ENCODE peak calls at places on chromosomes 7 and 10, in five cellular contexts. T is retinal pigment epithelial cell, O is BJ, K is AG10803, G is fibroblast of pulmonary artery. U is an unnamed sample.

GRCh38 chr7:2522780-2523433 is 3.3 kb downstream of the LFNG start:
- DNase-seq in T (no peak), O (no peak), K (peak), G (peak), U (peak)

GRCh38 chr10:77877461-77878344 is 48.9 kb downstream of the DLG5 start:
- DNase-seq in T (no peak), O (no peak), K (peak), G (peak), U (peak)

GRCh38 chr10:103678104-103678526 is 177.3 kb downstream of the SH3PXD2A start:
- DNase-seq in T (peak), O (peak), K (peak), G (peak), U (peak)

GRCh38 chr7:157550300-157551275 is 213.8 kb downstream of the DNAJB6 start:
- DNase-seq in T (no peak), O (no peak), K (no peak), G (no peak), U (no peak)

GRCh38 chr10:110498087-110498981 is 627 bp downstream of the DUSP5 start:
- DNase-seq in T (no peak), O (no peak), K (peak), G (peak), U (peak)

GRCh38 chr7:158073845-158074840 is 513.5 kb downstream of the PTPRN2 start:
- DNase-seq in T (no peak), O (no peak), K (no peak), G (no peak), U (no peak)

GRCh38 chr7:98034044-98035035 is 44.3 kb upstream of the OCM2 start:
- DNase-seq in T (no peak), O (no peak), K (no peak), G (no peak), U (no peak)

GRCh38 chr10:52923520-52923919 is 150.9 kb upstream of the MBL2 start:
- DNase-seq in T (no peak), O (no peak), K (no peak), G (no peak), U (no peak)

GRCh38 chr7:134565643-134566136 is 16.8 kb downstream of the AKR1B15 start:
- DNase-seq in T (no peak), O (no peak), K (peak), G (peak), U (peak)

GRCh38 chr10:55091691-55092328 is 290.8 kb upstream of the PCDH15 start:
- DNase-seq in T (no peak), O (no peak), K (peak), G (peak), U (peak)

GRCh38 chr10:1100143-1100542 is 44.0 kb downstream of the WDR37 start:
- DNase-seq in T (no peak), O (no peak), K (no peak), G (peak), U (no peak)

GRCh38 chr10:1095498-1095897 is 39.3 kb downstream of the WDR37 start:
- DNase-seq in T (no peak), O (no peak), K (no peak), G (no peak), U (no peak)

GRCh38 chr10:1096287-1096889 is 40.2 kb downstream of the WDR37 start:
- DNase-seq in T (no peak), O (no peak), K (no peak), G (no peak), U (no peak)

GRCh38 chr10:1094112-1095057 is 38.2 kb downstream of the WDR37 start:
- DNase-seq in T (no peak), O (no peak), K (no peak), G (no peak), U (no peak)

DNA sequence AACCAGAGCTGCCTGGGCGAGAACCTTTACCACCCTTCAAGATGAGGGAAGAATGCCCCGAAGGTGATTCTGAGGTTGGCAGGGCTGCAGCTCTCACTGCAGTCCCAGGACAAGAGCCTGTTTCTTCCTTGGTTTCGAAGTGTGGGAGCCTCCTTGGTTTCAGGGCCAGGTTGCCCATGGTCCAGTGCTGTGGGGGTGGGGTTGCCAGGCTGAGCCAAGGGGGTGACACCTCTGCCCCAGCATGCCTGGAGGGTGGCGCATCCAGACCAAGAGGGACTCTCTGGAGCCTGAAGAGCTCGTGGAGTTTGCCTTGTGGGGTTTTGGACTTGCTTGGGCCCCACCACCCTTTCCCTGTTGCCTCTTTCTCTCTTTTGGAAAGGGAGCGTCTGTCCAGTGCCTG is 41.3 kb downstream of the WDR37 start:
- DNase-seq in T (no peak), O (no peak), K (no peak), G (no peak), U (no peak)
- H3K4me3 ChIP-seq in T (no peak), O (no peak), K (no peak), G (no peak), U (no peak)

GRCh38 chr10:102503264-102504178 is at the start of gene SUFU:
- DNase-seq in T (peak), O (peak), K (peak), G (peak), U (peak)

GRCh38 chr10:102507521-102507920 is 3.7 kb downstream of the SUFU start:
- DNase-seq in T (no peak), O (no peak), K (no peak), G (no peak), U (no peak)

GRCh38 chr10:102504179-102504975 is 605 bp downstream of the SUFU start:
- DNase-seq in T (no peak), O (no peak), K (no peak), G (no peak), U (peak)

GRCh38 chr10:102504976-102505300 is 1.2 kb downstream of the SUFU start:
- DNase-seq in T (no peak), O (no peak), K (no peak), G (no peak), U (no peak)

DNA sequence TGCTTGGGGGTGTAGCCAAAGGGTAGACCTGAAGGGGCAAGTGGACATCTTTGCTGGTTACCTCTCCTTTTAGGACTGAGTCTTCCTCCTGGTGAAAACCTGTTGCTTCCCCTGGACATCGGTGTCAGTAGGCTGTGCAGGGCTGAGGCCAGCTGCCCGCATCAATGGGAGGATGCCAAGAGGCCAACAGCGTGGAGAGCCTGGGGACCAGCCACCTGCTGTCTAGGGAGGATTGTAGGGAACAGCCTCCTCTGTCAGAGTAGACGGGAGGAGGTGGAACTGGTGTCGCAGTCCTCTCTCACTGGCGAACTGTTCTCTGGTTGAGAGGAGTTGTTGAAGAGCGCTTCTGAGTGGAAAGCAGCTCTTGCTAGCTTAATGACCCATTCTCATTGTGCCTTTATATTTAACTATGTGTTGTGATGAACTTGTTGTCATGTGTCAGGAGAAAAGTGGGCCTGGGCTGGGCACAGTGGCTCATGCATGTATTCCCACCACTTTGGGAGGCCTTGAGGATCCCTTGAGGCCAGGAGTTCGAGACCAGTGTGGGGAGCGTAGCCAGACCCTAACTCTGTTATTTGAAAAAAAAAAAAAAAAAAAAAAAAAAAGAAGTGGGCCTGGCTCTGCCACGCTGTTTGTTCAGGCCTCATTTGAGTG is 1.8 kb downstream of the SUFU start:
- DNase-seq in T (no peak), O (no peak), K (no peak), G (no peak), U (no peak)
- H3K4me3 ChIP-seq in T (peak), O (peak), K (peak), G (peak), U (peak)

GRCh38 chr10:124615259-124615658 is 128.9 kb downstream of the FAM53B start:
- DNase-seq in T (no peak), O (no peak), K (no peak), G (no peak), U (no peak)

GRCh38 chr10:124609698-124610097 is 134.5 kb downstream of the FAM53B start:
- DNase-seq in T (no peak), O (no peak), K (no peak), G (no peak), U (no peak)

GRCh38 chr10:124612611-124613498 is 131.3 kb downstream of the FAM53B start:
- DNase-seq in T (no peak), O (no peak), K (no peak), G (peak), U (no peak)

GRCh38 chr10:124614003-124614659 is 130.0 kb downstream of the FAM53B start:
- DNase-seq in T (no peak), O (no peak), K (no peak), G (no peak), U (no peak)

DNA sequence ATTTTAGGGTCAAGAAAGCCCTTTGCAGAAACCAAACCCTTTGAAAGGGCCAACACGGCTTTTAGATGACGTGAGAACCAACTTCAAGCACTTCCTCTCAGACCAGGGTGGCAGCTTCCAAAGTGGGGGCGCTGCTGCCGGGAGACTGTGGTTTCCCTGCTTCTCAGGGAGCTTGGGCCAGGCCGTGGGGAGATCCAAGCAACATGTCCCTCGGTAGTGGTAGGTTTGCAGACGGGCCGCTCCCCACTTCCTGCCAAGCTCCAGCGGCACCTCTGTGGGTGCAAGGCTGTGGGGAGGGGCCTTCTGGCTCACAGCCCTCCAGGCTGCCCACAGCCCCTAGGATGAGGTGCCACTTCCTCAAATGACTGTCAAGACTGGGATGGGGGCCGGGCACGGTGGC is 132.4 kb downstream of the FAM53B start:
- DNase-seq in T (no peak), O (no peak), K (no peak), G (no peak), U (no peak)
- H3K4me3 ChIP-seq in T (no peak), O (no peak), K (no peak), G (no peak), U (no peak)

GRCh38 chr7:30912986-30913671 is 1.5 kb downstream of the AQP1 start:
- DNase-seq in T (no peak), O (no peak), K (peak), G (no peak), U (no peak)
- H3K4me3 ChIP-seq in T (no peak), O (no peak), K (peak), G (no peak), U (no peak)

GRCh38 chr10:106910666-106911065 is 253.8 kb downstream of the SORCS1 start:
- DNase-seq in T (no peak), O (no peak), K (no peak), G (no peak), U (no peak)
- H3K4me3 ChIP-seq in T (no peak), O (no peak), K (no peak), G (no peak), U (no peak)

GRCh38 chr10:73853196-73853595 is 21.2 kb downstream of the CAMK2G start:
- DNase-seq in T (no peak), O (no peak), K (no peak), G (no peak), U (no peak)

GRCh38 chr10:73850863-73851461 is 23.4 kb downstream of the CAMK2G start:
- DNase-seq in T (no peak), O (peak), K (peak), G (peak), U (peak)

GRCh38 chr10:73847031-73847430 is 27.3 kb downstream of the CAMK2G start:
- DNase-seq in T (no peak), O (no peak), K (no peak), G (no peak), U (no peak)

GRCh38 chr10:73850205-73850604 is 24.1 kb downstream of the CAMK2G start:
- DNase-seq in T (no peak), O (no peak), K (no peak), G (no peak), U (no peak)

GRCh38 chr10:73848821-73849489 is 25.4 kb downstream of the CAMK2G start:
- DNase-seq in T (no peak), O (no peak), K (peak), G (peak), U (peak)
- H3K4me3 ChIP-seq in T (no peak), O (no peak), K (no peak), G (no peak), U (no peak)